ENCODE peak calls at places on chromosomes 11 and 22, in four cellular contexts. One of them, this sample, is unnamed.
A peak's percentile ranks its signal among the peaks of the same experiment; 100 is the strongest.

GRCh38 chr11:120563698-120564572 is 52.4 kb downstream of the GRIK4 start:
- DNase-seq in thyroid gland: peak; percentile 91
- DNase-seq in GM12891: no peak
- DNase-seq in upper lobe of left lung: no peak
- DNase-seq in this sample: no peak

GRCh38 chr11:93587858-93588581 is 44.8 kb upstream of the SMCO4 start:
- DNase-seq in thyroid gland: no peak
- DNase-seq in GM12891: no peak
- DNase-seq in upper lobe of left lung: no peak
- DNase-seq in this sample: no peak

GRCh38 chr11:12110714-12111481 is 508 bp downstream of the MICAL2 start:
- DNase-seq in thyroid gland: peak; percentile 49
- DNase-seq in GM12891: peak; percentile 32
- DNase-seq in upper lobe of left lung: peak; percentile 87
- DNase-seq in this sample: no peak

GRCh38 chr11:128903248-128904041 is 12.3 kb downstream of the KCNJ5 start:
- DNase-seq in thyroid gland: peak; percentile 14
- DNase-seq in GM12891: no peak
- DNase-seq in upper lobe of left lung: no peak
- DNase-seq in this sample: peak; percentile 40

GRCh38 chr11:100730266-100730665 is 43.2 kb downstream of the ARHGAP42 start:
- DNase-seq in thyroid gland: no peak
- DNase-seq in GM12891: no peak
- DNase-seq in upper lobe of left lung: no peak
- DNase-seq in this sample: no peak

GRCh38 chr11:126127898-126128297 is 65.2 kb upstream of the CDON start:
- DNase-seq in thyroid gland: peak; percentile 58
- DNase-seq in GM12891: no peak
- DNase-seq in upper lobe of left lung: no peak
- DNase-seq in this sample: no peak

GRCh38 chr11:2587976-2588748 is 111.6 kb downstream of the KCNQ1OT1 start:
- DNase-seq in thyroid gland: peak; percentile 1
- DNase-seq in GM12891: peak; percentile 10
- DNase-seq in upper lobe of left lung: peak; percentile 72
- DNase-seq in this sample: no peak

GRCh38 chr11:110989734-110990133 is 255.8 kb upstream of the POU2AF2 start:
- DNase-seq in thyroid gland: peak; percentile 29
- DNase-seq in GM12891: no peak
- DNase-seq in upper lobe of left lung: no peak
- DNase-seq in this sample: no peak

GRCh38 chr11:71433648-71434450 is 14.3 kb downstream of the DHCR7 start:
- DNase-seq in thyroid gland: peak; percentile 95
- DNase-seq in GM12891: no peak
- DNase-seq in upper lobe of left lung: peak; percentile 57
- DNase-seq in this sample: no peak

GRCh38 chr22:23192558-23192957 is 12.2 kb downstream of the BCR start:
- DNase-seq in thyroid gland: no peak
- DNase-seq in GM12891: no peak
- DNase-seq in upper lobe of left lung: no peak
- DNase-seq in this sample: no peak

GRCh38 chr11:7551571-7551970 is 37.8 kb downstream of the PPFIBP2 start:
- DNase-seq in thyroid gland: no peak
- DNase-seq in GM12891: no peak
- DNase-seq in upper lobe of left lung: no peak
- DNase-seq in this sample: no peak

GRCh38 chr22:46081831-46082210 is 68.5 kb upstream of the PPARA start:
- DNase-seq in thyroid gland: no peak
- DNase-seq in GM12891: no peak
- DNase-seq in upper lobe of left lung: peak; percentile 60
- DNase-seq in this sample: no peak
- TF ChIP-seq POLR2A in thyroid gland: no peak
- TF ChIP-seq POLR2A in GM12891: no peak
- TF ChIP-seq POLR2A in upper lobe of left lung: no peak
- TF ChIP-seq POLR2A in this sample: no peak

GRCh38 chr22:45859231-45860161 is 117.5 kb downstream of the WNT7B start:
- DNase-seq in thyroid gland: no peak
- DNase-seq in GM12891: no peak
- DNase-seq in upper lobe of left lung: peak; percentile 58
- DNase-seq in this sample: no peak

GRCh38 chr22:45857519-45857918 is 119.4 kb downstream of the WNT7B start:
- DNase-seq in thyroid gland: no peak
- DNase-seq in GM12891: no peak
- DNase-seq in upper lobe of left lung: no peak
- DNase-seq in this sample: no peak

GRCh38 chr22:45861259-45861658 is 115.7 kb downstream of the WNT7B start:
- DNase-seq in thyroid gland: no peak
- DNase-seq in GM12891: no peak
- DNase-seq in upper lobe of left lung: no peak
- DNase-seq in this sample: no peak

GRCh38 chr22:45863981-45864751 is 112.8 kb downstream of the WNT7B start:
- DNase-seq in thyroid gland: peak; percentile 78
- DNase-seq in GM12891: peak; percentile 74
- DNase-seq in upper lobe of left lung: peak; percentile 81
- DNase-seq in this sample: no peak

GRCh38 chr22:45860201-45860600 is 116.8 kb downstream of the WNT7B start:
- DNase-seq in thyroid gland: no peak
- DNase-seq in GM12891: no peak
- DNase-seq in upper lobe of left lung: peak; percentile 51
- DNase-seq in this sample: no peak
- TF ChIP-seq POLR2A in thyroid gland: no peak
- TF ChIP-seq POLR2A in GM12891: no peak
- TF ChIP-seq POLR2A in upper lobe of left lung: no peak
- TF ChIP-seq POLR2A in this sample: no peak

GRCh38 chr11:119316729-119317591 is at the start of gene MCAM:
- DNase-seq in thyroid gland: no peak
- DNase-seq in GM12891: peak; percentile 21
- DNase-seq in upper lobe of left lung: peak; percentile 88
- DNase-seq in this sample: no peak

GRCh38 chr11:119319136-119319701 is 2.3 kb upstream of the MCAM start:
- DNase-seq in thyroid gland: no peak
- DNase-seq in GM12891: peak; percentile 4
- DNase-seq in upper lobe of left lung: no peak
- DNase-seq in this sample: no peak

GRCh38 chr11:119316017-119316728 is 757 bp downstream of the MCAM start:
- DNase-seq in thyroid gland: peak; percentile 74
- DNase-seq in GM12891: no peak
- DNase-seq in upper lobe of left lung: peak; percentile 80
- DNase-seq in this sample: no peak

GRCh38 chr11:119318240-119319135 is 1.6 kb upstream of the MCAM start:
- DNase-seq in thyroid gland: no peak
- DNase-seq in GM12891: peak; percentile 7
- DNase-seq in upper lobe of left lung: peak; percentile 58
- DNase-seq in this sample: peak; percentile 76

GRCh38 chr11:119317592-119318239 is 786 bp upstream of the MCAM start:
- DNase-seq in thyroid gland: no peak
- DNase-seq in GM12891: no peak
- DNase-seq in upper lobe of left lung: no peak
- DNase-seq in this sample: no peak
- TF ChIP-seq POLR2A in thyroid gland: no peak
- TF ChIP-seq POLR2A in GM12891: no peak
- TF ChIP-seq POLR2A in upper lobe of left lung: no peak
- TF ChIP-seq POLR2A in this sample: no peak

GRCh38 chr11:10293423-10294288 is at the start of gene SBF2:
- DNase-seq in thyroid gland: peak; percentile 83
- DNase-seq in GM12891: no peak
- DNase-seq in upper lobe of left lung: peak; percentile 97
- DNase-seq in this sample: peak; percentile 93
- TF ChIP-seq POLR2A in thyroid gland: peak; percentile 53
- TF ChIP-seq POLR2A in GM12891: no peak
- TF ChIP-seq POLR2A in upper lobe of left lung: peak; percentile 77
- TF ChIP-seq POLR2A in this sample: peak; percentile 89

DNA sequence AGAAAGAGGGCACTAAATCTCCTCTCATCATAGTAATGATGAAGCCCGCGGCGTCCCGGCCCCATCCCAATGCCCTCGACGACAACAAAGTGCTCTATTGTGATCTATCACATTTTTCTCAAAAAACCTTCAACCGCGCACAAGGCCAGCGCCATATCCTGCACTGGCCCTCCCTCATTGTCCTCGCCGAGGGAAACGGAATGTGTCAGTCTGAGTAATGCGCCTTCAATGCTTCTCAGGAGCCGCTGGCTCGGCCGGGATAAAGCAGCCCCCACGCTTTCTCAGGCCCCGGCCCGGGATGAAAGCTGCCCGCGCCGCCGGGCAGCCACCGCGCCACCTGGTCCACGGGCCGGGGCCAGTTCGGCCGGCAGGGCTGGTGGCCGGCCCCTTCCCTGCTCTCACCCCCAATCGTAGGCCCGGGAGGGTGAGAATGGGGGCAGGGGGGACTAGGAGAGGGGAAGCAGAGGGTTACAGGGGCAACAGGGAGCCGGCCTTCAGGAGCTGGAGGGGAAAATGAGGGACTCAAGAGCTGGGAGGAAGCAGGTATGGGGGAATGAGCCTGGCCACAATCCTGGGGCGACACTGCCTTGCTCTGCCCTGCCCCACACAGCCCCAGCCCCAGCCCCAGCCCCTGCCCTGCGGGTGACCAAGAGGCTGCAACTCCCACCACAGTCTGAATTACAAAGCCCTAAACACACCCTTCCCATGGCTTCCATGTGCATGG is 10.0 kb upstream of the LINC01488 start:
- DNase-seq in thyroid gland: no peak
- DNase-seq in GM12891: no peak
- DNase-seq in upper lobe of left lung: peak; percentile 61
- DNase-seq in this sample: no peak
- TF ChIP-seq POLR2A in thyroid gland: no peak
- TF ChIP-seq POLR2A in GM12891: no peak
- TF ChIP-seq POLR2A in upper lobe of left lung: no peak
- TF ChIP-seq POLR2A in this sample: no peak

DNA sequence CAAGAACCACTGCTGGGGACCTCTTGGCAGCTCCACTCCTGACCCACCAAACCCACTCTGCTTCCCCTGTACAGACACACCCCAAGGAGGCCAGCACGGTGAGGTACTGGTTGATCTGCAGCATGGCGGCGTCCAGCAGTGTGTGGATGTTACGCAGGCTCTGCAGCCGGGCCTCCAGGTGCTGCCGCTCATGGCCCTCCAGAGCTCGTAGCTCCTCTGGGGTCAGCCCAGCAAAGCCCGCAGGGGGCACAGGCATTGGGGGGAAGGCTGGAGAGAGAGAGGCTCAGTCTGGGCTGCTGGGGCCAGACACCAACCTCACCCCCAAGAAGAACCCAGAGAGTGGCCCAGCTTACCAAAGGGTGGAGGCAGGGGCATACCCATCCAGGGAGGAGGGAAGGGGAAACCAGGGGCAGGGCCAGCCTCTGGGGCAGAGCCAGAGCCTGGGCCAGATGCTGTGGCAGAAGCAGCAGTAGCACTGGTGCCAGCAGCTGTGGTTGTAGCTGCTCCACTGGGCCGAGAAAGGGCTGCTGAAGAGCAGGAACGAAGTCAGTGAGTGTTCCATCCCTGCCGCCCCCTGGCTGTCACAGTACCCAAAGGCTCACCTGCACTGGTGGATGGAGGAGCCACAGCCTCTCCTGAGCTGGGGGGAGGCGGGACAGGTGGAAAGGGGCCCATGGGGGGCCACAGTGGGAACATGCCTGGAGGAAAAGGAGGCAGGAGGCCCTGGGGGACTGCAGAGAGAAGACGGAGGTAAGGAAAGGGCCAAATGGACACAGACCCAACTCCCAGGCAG is 4.5 kb downstream of the SYVN1 start:
- DNase-seq in thyroid gland: no peak
- DNase-seq in GM12891: no peak
- DNase-seq in upper lobe of left lung: no peak
- DNase-seq in this sample: no peak
- TF ChIP-seq POLR2A in thyroid gland: no peak
- TF ChIP-seq POLR2A in GM12891: no peak
- TF ChIP-seq POLR2A in upper lobe of left lung: no peak
- TF ChIP-seq POLR2A in this sample: no peak

GRCh38 chr22:30425327-30425615 is 297 bp upstream of the MTFP1 start:
- DNase-seq in thyroid gland: peak; percentile 14
- DNase-seq in GM12891: no peak
- DNase-seq in upper lobe of left lung: no peak
- DNase-seq in this sample: no peak

GRCh38 chr22:30423959-30424380 is 1.6 kb upstream of the MTFP1 start:
- DNase-seq in thyroid gland: peak; percentile 99
- DNase-seq in GM12891: peak; percentile 91
- DNase-seq in upper lobe of left lung: peak; percentile 96
- DNase-seq in this sample: peak; percentile 72

GRCh38 chr22:30426395-30427353 is 1.1 kb downstream of the MTFP1 start:
- DNase-seq in thyroid gland: peak; percentile 90
- DNase-seq in GM12891: peak; percentile 80
- DNase-seq in upper lobe of left lung: peak; percentile 83
- DNase-seq in this sample: no peak

GRCh38 chr22:30424471-30425326 is 869 bp upstream of the MTFP1 start:
- DNase-seq in thyroid gland: peak; percentile 15
- DNase-seq in GM12891: no peak
- DNase-seq in upper lobe of left lung: no peak
- DNase-seq in this sample: no peak

DNA sequence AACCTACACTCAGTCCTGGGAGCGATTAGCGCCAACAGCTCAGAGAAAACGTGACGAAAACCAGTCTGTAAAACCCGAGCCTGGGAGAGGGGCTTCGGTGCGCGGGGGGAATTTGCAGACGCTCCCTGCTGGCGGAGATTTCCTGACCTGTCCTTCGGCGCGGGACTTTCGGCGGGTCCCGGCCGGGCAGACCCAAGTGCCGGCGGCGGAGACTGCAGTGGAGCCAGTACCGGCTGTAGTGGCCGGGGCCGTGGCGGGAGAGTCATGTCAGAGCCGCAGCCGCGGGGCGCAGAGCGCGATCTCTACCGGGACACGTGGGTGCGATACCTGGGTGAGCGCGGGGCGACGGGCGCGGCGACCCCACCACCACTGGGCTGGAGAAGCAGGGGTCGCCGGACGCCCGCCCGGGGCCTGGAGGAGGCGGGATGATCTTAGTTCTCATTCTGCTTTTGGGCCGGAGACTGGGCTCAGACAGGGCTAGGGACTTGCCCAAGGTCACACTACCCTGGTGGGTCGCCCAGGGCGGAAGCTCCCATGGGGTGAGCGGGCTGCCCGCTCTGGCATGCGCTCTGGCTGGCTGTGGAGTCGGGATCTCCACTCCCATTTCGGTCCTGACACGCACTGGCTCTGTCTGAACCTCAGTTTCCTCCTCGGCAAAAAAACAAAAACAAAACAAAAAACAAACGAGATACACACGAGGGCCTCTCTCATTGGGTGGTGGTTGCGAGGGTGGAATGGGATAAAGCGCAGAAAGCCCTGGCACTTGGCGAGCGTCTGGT is at the start of gene MTFP1:
- DNase-seq in thyroid gland: peak; percentile 75
- DNase-seq in GM12891: peak; percentile 56
- DNase-seq in upper lobe of left lung: peak; percentile 91
- DNase-seq in this sample: no peak
- TF ChIP-seq POLR2A in thyroid gland: peak; percentile 29
- TF ChIP-seq POLR2A in GM12891: no peak
- TF ChIP-seq POLR2A in upper lobe of left lung: no peak
- TF ChIP-seq POLR2A in this sample: peak; percentile 29